ENCODE peak calls at places on chromosomes 11 and 22, in seven cellular contexts. T, U, I, X, B, O and N are unnamed samples.

GRCh38 chr11:124676386-124676785 is 2.7 kb downstream of the SPA17 start:
- DNase-seq in I (peak; percentile 89), O (no peak), T (no peak), U (no peak), B (no peak), X (no peak), N (peak; percentile 39)

GRCh38 chr11:64754919-64755662 is 4.7 kb downstream of the PYGM start:
- DNase-seq in B (no peak), O (no peak), X (no peak), I (no peak), T (no peak), U (no peak), N (no peak)

GRCh38 chr11:27858901-27859300 is 158.6 kb upstream of the BDNF start:
- DNase-seq in I (no peak), O (no peak), T (no peak), B (no peak), U (no peak), X (no peak), N (no peak)

GRCh38 chr11:46200537-46201281 is 76.8 kb upstream of the CREB3L1 start:
- DNase-seq in T (no peak), I (no peak), O (no peak), B (no peak), U (no peak), X (no peak), N (no peak)

GRCh38 chr11:12276831-12277475 is 100.4 kb upstream of the PARVA start:
- DNase-seq in I (no peak), T (no peak), X (no peak), O (no peak), B (no peak), U (no peak), N (no peak)

GRCh38 chr22:44179989-44180705 is 578 bp upstream of the PARVG start:
- DNase-seq in U (no peak), X (no peak), I (no peak), B (peak; percentile 53), O (no peak), T (no peak), N (no peak)

GRCh38 chr11:123683616-123684170 is 29.3 kb upstream of the SCN3B start:
- DNase-seq in X (no peak), B (no peak), T (no peak), I (no peak), O (no peak), U (no peak), N (no peak)

GRCh38 chr11:79488286-79488685 is 47.5 kb upstream of the TENM4 start:
- DNase-seq in O (no peak), I (peak; percentile 40), T (no peak), U (no peak), X (no peak), B (no peak), N (no peak)

GRCh38 chr11:47992959-47993820 is 12.8 kb downstream of the PTPRJ start:
- DNase-seq in T (peak; percentile 81), O (no peak), U (no peak), X (no peak), B (no peak), I (peak; percentile 76), N (peak; percentile 85)

GRCh38 chr11:78742430-78742829 is 167.8 kb upstream of the NARS2 start:
- DNase-seq in I (no peak), X (no peak), B (no peak), U (no peak), T (no peak), O (no peak), N (peak; percentile 11)

GRCh38 chr11:126341760-126342161 is 13.7 kb upstream of the ST3GAL4 start:
- DNase-seq in U (no peak), O (no peak), X (no peak), I (peak; percentile 72), T (peak; percentile 76), B (peak; percentile 93), N (peak; percentile 75)

GRCh38 chr11:131910491-131911387 is 540.3 kb downstream of the NTM start:
- DNase-seq in O (no peak), T (peak; percentile 19), X (no peak), U (peak; percentile 29), B (no peak), I (peak; percentile 63), N (no peak)

GRCh38 chr11:73192272-73192671 is 25.8 kb upstream of the P2RY2 start:
- DNase-seq in X (no peak), T (no peak), I (no peak), U (no peak), O (no peak), B (no peak), N (no peak)

GRCh38 chr11:117870176-117870952 is 6.1 kb downstream of the FXYD6 start:
- DNase-seq in B (no peak), O (no peak), U (no peak), X (no peak), T (no peak), I (no peak), N (no peak)

GRCh38 chr11:96211433-96211832 is 131.6 kb downstream of the MAML2 start:
- DNase-seq in T (no peak), I (no peak), O (no peak), U (no peak), B (no peak), X (no peak), N (no peak)

GRCh38 chr22:40487663-40488249 is 117.4 kb downstream of the SGSM3 start:
- DNase-seq in B (no peak), O (no peak), I (peak; percentile 56), U (peak; percentile 43), T (no peak), X (no peak), N (peak; percentile 31)

GRCh38 chr11:1480555-1481482 is 5.8 kb downstream of the MOB2 start:
- DNase-seq in B (no peak), U (no peak), O (no peak), I (no peak), T (no peak), X (no peak), N (no peak)

GRCh38 chr11:122727101-122727929 is 71.8 kb downstream of the UBASH3B start:
- DNase-seq in O (no peak), U (peak; percentile 66), I (no peak), X (peak; percentile 28), B (no peak), T (no peak), N (no peak)

GRCh38 chr22:41215409-41215808 is 10.3 kb downstream of the L3MBTL2 start:
- DNase-seq in U (no peak), O (no peak), B (no peak), T (no peak), X (no peak), I (no peak), N (no peak)

GRCh38 chr22:24471570-24471969 is 23.6 kb upstream of the UPB1 start:
- DNase-seq in T (no peak), U (no peak), I (peak; percentile 94), B (no peak), O (no peak), X (no peak), N (no peak)

GRCh38 chr11:131912127-131912526 is 541.7 kb downstream of the NTM start:
- DNase-seq in O (no peak), X (no peak), T (no peak), U (no peak), B (no peak), I (no peak), N (no peak)

GRCh38 chr11:1566381-1567051 is 5.6 kb downstream of the DUSP8 start:
- DNase-seq in I (no peak), T (no peak), B (no peak), X (no peak), O (no peak), U (no peak), N (no peak)

GRCh38 chr22:30294830-30295229 is 5.5 kb upstream of the CASTOR1 start:
- DNase-seq in I (no peak), X (no peak), U (no peak), O (no peak), T (no peak), B (no peak), N (no peak)

GRCh38 chr11:206516-207212 is 535 bp downstream of the BET1L start:
- DNase-seq in T (no peak), O (no peak), I (no peak), B (no peak), U (no peak), X (no peak), N (no peak)

GRCh38 chr11:2298795-2299747 is 2.6 kb downstream of the C11orf21 start:
- DNase-seq in B (no peak), T (peak; percentile 53), U (no peak), X (no peak), O (no peak), I (peak; percentile 23), N (no peak)

GRCh38 chr11:46361283-46362145 is 14.3 kb downstream of the DGKZ start:
- DNase-seq in T (no peak), X (peak; percentile 61), O (peak; percentile 64), I (peak; percentile 65), U (peak; percentile 94), B (peak; percentile 49), N (no peak)

GRCh38 chr22:41557401-41558240 is 3.2 kb upstream of the CSDC2 start:
- DNase-seq in O (no peak), T (peak; percentile 41), X (no peak), I (peak; percentile 96), B (no peak), U (peak; percentile 65), N (peak; percentile 91)

GRCh38 chr11:123202155-123202714 is 7.2 kb upstream of the CLMP start:
- DNase-seq in B (no peak), X (no peak), U (no peak), I (peak; percentile 84), T (no peak), O (no peak), N (no peak)

GRCh38 chr22:33887173-33887572 is 33.1 kb downstream of the LARGE1 start:
- DNase-seq in U (no peak), X (no peak), T (no peak), O (no peak), I (no peak), B (no peak), N (no peak)

GRCh38 chr11:62880803-62881578 is at the start of gene SLC3A2:
- DNase-seq in I (peak; percentile 90), O (peak; percentile 80), U (peak; percentile 91), X (peak; percentile 90), T (peak; percentile 78), B (peak; percentile 56), N (peak; percentile 79)